ENCODE peak calls at places on chromosomes 12 and 14, in nine cellular contexts. G is pancreas, U is lung, I is H9, V is mesothelial cell of epicardium, Q is SK-N-SH, R is tibial nerve, C is cardiac muscle cell, S is dorsolateral prefrontal cortex. J is an unnamed sample.

GRCh38 chr14:81990312-81990761 is 456.7 kb upstream of the SEL1L start:
- DNase-seq in S (no peak), Q (peak; percentile 6), C (peak; percentile 73), G (peak; percentile 64), U (no peak), V (peak; percentile 18), I (peak; percentile 39), R (peak; percentile 69), J (peak; percentile 30)

GRCh38 chr12:108689314-108690190 is 41.8 kb downstream of the CORO1C start:
- DNase-seq in I (no peak), U (no peak), C (peak; percentile 29), S (no peak), V (no peak), G (no peak), R (no peak), Q (no peak), J (no peak)

GRCh38 chr12:74586251-74586650 is 48.6 kb downstream of the ATXN7L3B start:
- DNase-seq in V (no peak), I (no peak), R (no peak), G (no peak), Q (peak; percentile 34), C (no peak), U (no peak), S (no peak), J (no peak)

GRCh38 chr14:69719501-69719951 is 47.4 kb upstream of the SRSF5 start:
- DNase-seq in Q (no peak), I (peak; percentile 40), C (no peak), U (no peak), V (no peak), G (no peak), R (peak; percentile 58), S (no peak), J (no peak)

GRCh38 chr12:37546901-37547475 is 769.6 kb upstream of the ALG10B start:
- DNase-seq in G (no peak), S (no peak), R (no peak), V (no peak), U (no peak), I (no peak), C (no peak), Q (peak; percentile 16), J (no peak)

GRCh38 chr12:112368856-112369255 is 13.4 kb downstream of the HECTD4 start:
- DNase-seq in S (no peak), V (no peak), Q (no peak), I (no peak), G (no peak), C (no peak), U (no peak), R (no peak), J (peak; percentile 9)

GRCh38 chr12:48977290-48978281 is 536 bp upstream of the WNT1 start:
- DNase-seq in Q (peak; percentile 91), I (peak; percentile 80), V (peak; percentile 60), G (peak; percentile 57), U (peak; percentile 62), C (no peak), S (no peak), R (peak; percentile 52), J (peak; percentile 79)

GRCh38 chr12:52121848-52122838 is 42.6 kb downstream of the SMIM41 start:
- DNase-seq in G (peak; percentile 64), C (peak; percentile 81), S (peak; percentile 67), Q (peak; percentile 87), V (peak; percentile 55), R (peak; percentile 38), U (peak; percentile 72), I (peak; percentile 89), J (peak; percentile 71)

GRCh38 chr12:124601699-124602098 is 34.3 kb upstream of the NCOR2 start:
- DNase-seq in Q (no peak), I (no peak), U (no peak), V (no peak), R (no peak), S (no peak), C (no peak), G (no peak), J (no peak)

GRCh38 chr12:48106574-48107251 is 834 bp upstream of the SENP1 start:
- DNase-seq in I (no peak), Q (no peak), V (no peak), G (no peak), R (no peak), C (no peak), S (no peak), U (no peak), J (no peak)

GRCh38 chr12:12642916-12643315 is 31.2 kb downstream of the CREBL2 start:
- DNase-seq in U (no peak), Q (no peak), I (no peak), R (no peak), V (no peak), G (no peak), S (peak; percentile 53), C (no peak), J (no peak)

GRCh38 chr12:112868459-112869041 is 38.2 kb upstream of the OAS1 start:
- DNase-seq in R (no peak), S (no peak), I (peak; percentile 66), V (no peak), Q (no peak), G (no peak), C (peak; percentile 59), U (no peak), J (no peak)

GRCh38 chr14:89537911-89538310 is 120.9 kb upstream of the FOXN3 start:
- DNase-seq in V (no peak), C (no peak), I (no peak), R (no peak), G (no peak), U (no peak), Q (no peak), S (no peak), J (no peak)

GRCh38 chr14:72731252-72732020 is 162.5 kb downstream of the DPF3 start:
- DNase-seq in U (no peak), G (no peak), S (no peak), I (no peak), C (no peak), Q (no peak), V (no peak), R (no peak), J (no peak)

GRCh38 chr12:109940339-109940923 is 40.4 kb downstream of the TCHP start:
- DNase-seq in S (no peak), R (no peak), U (no peak), C (no peak), Q (no peak), G (no peak), V (no peak), I (no peak), J (no peak)

GRCh38 chr14:24179961-24180726 is 8.3 kb downstream of the REC8 start:
- DNase-seq in G (no peak), U (no peak), R (no peak), I (no peak), C (no peak), V (no peak), Q (no peak), S (no peak), J (no peak)

GRCh38 chr14:104144911-104145825 is 6.8 kb downstream of the KIF26A start:
- DNase-seq in Q (peak; percentile 80), U (no peak), C (no peak), V (peak; percentile 21), G (no peak), R (no peak), S (peak; percentile 35), I (peak; percentile 23), J (peak; percentile 5)

GRCh38 chr12:64600164-64600561 is 10.1 kb upstream of the RASSF3 start:
- DNase-seq in R (no peak), C (no peak), Q (no peak), V (no peak), U (no peak), S (no peak), I (no peak), G (no peak), J (no peak)

GRCh38 chr12:111314949-111315539 is 53.9 kb downstream of the PHETA1 start:
- DNase-seq in S (no peak), C (no peak), U (no peak), G (no peak), R (peak; percentile 52), V (no peak), Q (no peak), I (no peak), J (no peak)

GRCh38 chr12:2693204-2693860 is 101.4 kb upstream of the FKBP4 start:
- DNase-seq in S (no peak), G (no peak), V (no peak), R (no peak), Q (no peak), C (no peak), I (peak; percentile 65), U (no peak), J (no peak)
- TF ChIP-seq CTCF in S (no peak), G (no peak), V (no peak), R (no peak), Q (no peak), C (no peak), I (peak; percentile 45), U (no peak), J (no peak)

GRCh38 chr14:58816416-58817115 is 178.8 kb downstream of the DACT1 start:
- DNase-seq in I (no peak), V (no peak), R (no peak), G (no peak), S (no peak), Q (no peak), U (no peak), C (no peak), J (no peak)
- TF ChIP-seq CTCF in I (no peak), V (no peak), R (no peak), G (no peak), S (no peak), Q (no peak), U (no peak), C (no peak), J (no peak)

GRCh38 chr14:100153560-100153959 is 5.9 kb downstream of the DEGS2 start:
- DNase-seq in V (no peak), U (no peak), I (no peak), G (no peak), R (no peak), Q (no peak), S (no peak), C (no peak), J (no peak)

GRCh38 chr14:100148837-100149731 is 10.4 kb downstream of the DEGS2 start:
- DNase-seq in Q (no peak), I (no peak), R (no peak), G (no peak), U (no peak), S (no peak), V (no peak), C (no peak), J (no peak)

GRCh38 chr14:100149789-100150611 is 9.4 kb downstream of the DEGS2 start:
- DNase-seq in G (peak; percentile 66), U (peak; percentile 65), I (no peak), C (no peak), Q (peak; percentile 50), V (no peak), R (no peak), S (no peak), J (no peak)

GRCh38 chr14:100152091-100152490 is 7.4 kb downstream of the DEGS2 start:
- DNase-seq in V (no peak), R (no peak), Q (no peak), C (no peak), G (no peak), U (no peak), I (no peak), S (no peak), J (no peak)

GRCh38 chr14:100150932-100151587 is 8.4 kb downstream of the DEGS2 start:
- DNase-seq in R (no peak), U (no peak), S (no peak), G (no peak), I (no peak), C (no peak), Q (peak; percentile 23), V (no peak), J (no peak)
- TF ChIP-seq CTCF in R (no peak), U (no peak), S (no peak), G (no peak), I (no peak), C (no peak), Q (no peak), V (no peak), J (no peak)

GRCh38 chr14:36105401-36105800 is 71.1 kb downstream of the PTCSC3 start:
- DNase-seq in U (peak; percentile 30), R (no peak), G (no peak), C (peak; percentile 20), S (no peak), Q (no peak), I (peak; percentile 43), V (no peak), J (no peak)
- TF ChIP-seq CTCF in U (no peak), R (no peak), G (no peak), C (no peak), S (no peak), Q (no peak), I (peak; percentile 72), V (no peak), J (no peak)